ENCODE peak calls at places on chromosomes 2 and 18, in nine cellular contexts. L is heart left ventricle, P is body of pancreas, U is lower lobe of right lung, A is GM12878, X is coronary artery, J is spleen, S is upper lobe of right lung, I is endothelial cell of umbilical vein. W is an unnamed sample.

GRCh38 chr18:9704233-9705118 is 3.6 kb upstream of the RAB31 start:
- DNase-seq in I (no peak), X (no peak), J (no peak), S (no peak), A (peak), P (no peak), L (no peak), U (no peak), W (no peak)

GRCh38 chr2:177545981-177546600 is 153.5 kb downstream of the AGPS start:
- DNase-seq in J (no peak), I (no peak), X (no peak), S (no peak), L (no peak), U (no peak), A (no peak), P (no peak), W (no peak)

GRCh38 chr2:179247318-179248023 is 17.2 kb downstream of the SESTD1 start:
- DNase-seq in X (no peak), I (no peak), J (no peak), S (no peak), A (no peak), P (no peak), L (no peak), U (no peak), W (no peak)

GRCh38 chr2:209872675-209873074 is 101.0 kb downstream of the UNC80 start:
- DNase-seq in S (no peak), L (peak), J (no peak), I (no peak), X (no peak), U (peak), P (peak), A (peak), W (peak)

GRCh38 chr2:190530211-190530639 is 4.3 kb downstream of the NEMP2 start:
- DNase-seq in J (no peak), S (no peak), I (no peak), X (no peak), P (no peak), A (no peak), U (no peak), L (no peak), W (no peak)

GRCh38 chr18:498901-499300 is 1.6 kb downstream of the COLEC12 start:
- DNase-seq in L (no peak), A (no peak), J (no peak), S (no peak), U (no peak), I (no peak), P (no peak), X (no peak), W (no peak)

GRCh38 chr18:9922592-9923308 is 8.9 kb downstream of the VAPA start:
- DNase-seq in P (no peak), A (no peak), I (no peak), L (no peak), X (no peak), S (no peak), U (no peak), J (no peak), W (no peak)

GRCh38 chr18:63099848-63100625 is 219.5 kb downstream of the BCL2 start:
- DNase-seq in L (peak), U (no peak), S (no peak), X (no peak), P (peak), A (peak), J (peak), I (no peak), W (no peak)

GRCh38 chr18:40841473-40841872 is 1113.6 kb upstream of the PIK3C3 start:
- DNase-seq in I (no peak), J (no peak), A (no peak), X (no peak), U (no peak), L (no peak), S (no peak), P (no peak), W (no peak)

GRCh38 chr2:127049927-127050802 is 56.8 kb downstream of the BIN1 start:
- DNase-seq in L (peak), S (peak), U (peak), I (peak), J (peak), X (peak), A (no peak), P (peak), W (peak)

GRCh38 chr2:196442211-196442610 is 197.3 kb upstream of the CCDC150 start:
- DNase-seq in A (no peak), S (no peak), P (no peak), I (no peak), U (no peak), X (no peak), L (no peak), J (no peak), W (no peak)

GRCh38 chr18:70499218-70499691 is 210.4 kb downstream of the SOCS6 start:
- DNase-seq in X (no peak), A (no peak), S (no peak), U (no peak), J (no peak), L (no peak), I (no peak), P (no peak), W (no peak)

GRCh38 chr18:80154293-80154692 is 45.2 kb downstream of the ADNP2 start:
- DNase-seq in I (peak), S (no peak), X (no peak), U (no peak), A (peak), P (peak), J (no peak), L (no peak), W (no peak)

GRCh38 chr2:42084231-42084671 is 36.4 kb downstream of the PKDCC start:
- DNase-seq in S (no peak), A (no peak), P (no peak), I (no peak), J (peak), L (peak), X (no peak), U (no peak), W (no peak)

GRCh38 chr2:204239756-204240155 is 303.2 kb downstream of the ICOS start:
- DNase-seq in A (no peak), U (no peak), J (no peak), L (no peak), I (no peak), X (no peak), S (no peak), P (no peak), W (no peak)

GRCh38 chr2:45595724-45596435 is 15.2 kb downstream of the SRBD1 start:
- DNase-seq in A (no peak), P (peak), U (peak), J (no peak), I (peak), L (peak), S (no peak), X (no peak), W (no peak)

GRCh38 chr2:157596992-157597681 is 31.5 kb downstream of the ACVR1C start:
- DNase-seq in J (peak), S (peak), I (peak), P (peak), L (peak), X (no peak), A (no peak), U (peak), W (peak)

GRCh38 chr2:143493339-143493738 is 364.1 kb downstream of the ARHGAP15 start:
- DNase-seq in A (no peak), J (no peak), X (no peak), L (no peak), U (no peak), S (no peak), I (no peak), P (no peak), W (no peak)

GRCh38 chr2:96100893-96101304 is 15.5 kb downstream of the ADRA2B start:
- DNase-seq in A (no peak), P (no peak), S (peak), X (peak), J (peak), I (no peak), L (peak), U (no peak), W (no peak)

GRCh38 chr2:215355801-215356200 is 43.9 kb downstream of the ATIC start:
- DNase-seq in I (no peak), J (no peak), S (no peak), X (no peak), L (no peak), U (no peak), A (no peak), P (no peak), W (no peak)

GRCh38 chr18:22391571-22392359 is 25.9 kb downstream of the CTAGE1 start:
- DNase-seq in S (no peak), I (peak), J (no peak), X (no peak), A (no peak), L (no peak), U (no peak), P (peak), W (no peak)

GRCh38 chr2:127479219-127479825 is 47.0 kb downstream of the IWS1 start:
- DNase-seq in I (peak), J (no peak), X (no peak), U (no peak), A (peak), P (no peak), L (no peak), S (no peak), W (no peak)

GRCh38 chr2:225103737-225104141 is 61.5 kb upstream of the DOCK10 start:
- DNase-seq in S (no peak), P (no peak), J (no peak), U (no peak), I (peak), X (no peak), L (no peak), A (no peak), W (no peak)

GRCh38 chr18:68759308-68759707 is 38.6 kb upstream of the CCDC102B start:
- DNase-seq in S (no peak), U (no peak), J (no peak), I (no peak), X (no peak), A (no peak), P (no peak), L (no peak), W (no peak)

GRCh38 chr2:178863856-178864620 is 56.8 kb upstream of the TTN start:
- DNase-seq in J (no peak), U (no peak), A (no peak), S (no peak), X (peak), I (peak), P (peak), L (peak), W (peak)

GRCh38 chr2:1972948-1973347 is 228.6 kb upstream of the PXDN start:
- DNase-seq in S (no peak), L (no peak), U (no peak), I (no peak), X (no peak), A (no peak), P (no peak), J (no peak), W (no peak)

GRCh38 chr18:42174909-42175308 is 219.9 kb downstream of the PIK3C3 start:
- DNase-seq in L (no peak), S (no peak), I (no peak), P (no peak), J (no peak), A (no peak), X (no peak), U (no peak), W (peak)

GRCh38 chr18:45567123-45567522 is 48.2 kb upstream of the SLC14A2 start:
- DNase-seq in I (no peak), A (no peak), J (no peak), X (no peak), S (no peak), P (no peak), U (no peak), L (peak), W (peak)

GRCh38 chr2:75241696-75242095 is 42.4 kb upstream of the TACR1 start:
- DNase-seq in J (no peak), P (no peak), A (no peak), S (no peak), I (peak), U (no peak), X (no peak), L (no peak), W (no peak)

DNA sequence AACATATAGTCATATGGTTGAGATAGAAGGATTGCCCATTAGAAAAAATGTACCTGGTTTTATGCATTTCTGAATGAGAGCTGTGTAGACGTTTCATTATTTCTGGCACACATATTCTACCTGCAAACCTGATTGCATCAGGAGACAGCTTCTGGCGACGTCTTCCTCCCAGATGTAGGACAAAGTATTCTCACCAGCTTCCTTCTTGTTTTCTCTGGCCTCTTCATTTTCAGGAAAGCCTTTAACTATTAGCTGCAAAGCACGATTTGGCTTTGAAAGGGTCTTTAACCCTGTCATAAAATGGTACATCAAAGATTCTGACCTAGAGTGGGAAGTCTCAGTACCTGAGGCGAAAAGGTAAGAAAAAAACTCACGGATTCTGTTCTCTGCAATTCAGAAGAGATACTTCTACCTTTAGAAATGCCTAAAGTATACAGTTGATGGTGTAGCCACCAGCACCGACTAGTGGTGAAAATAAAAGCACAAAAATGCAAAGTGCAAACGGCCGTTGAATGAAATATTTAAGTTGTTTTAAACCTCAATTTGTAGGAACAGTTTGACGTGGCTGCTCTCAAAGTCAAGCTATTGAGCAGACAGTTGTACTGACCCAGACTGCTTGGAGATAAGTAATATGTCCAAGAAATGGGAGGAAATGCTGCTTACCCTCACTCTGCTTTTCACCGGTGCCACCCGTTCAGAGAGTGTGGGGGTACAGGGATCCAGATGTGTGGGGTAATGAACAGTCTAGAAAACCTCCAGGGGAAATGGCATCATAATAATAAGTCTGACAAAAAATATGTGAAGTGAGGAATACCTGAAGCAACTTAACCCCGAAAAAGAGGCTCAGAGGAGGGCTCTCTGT is 20.2 kb downstream of the IL18RAP start:
- DNase-seq in J (no peak), P (peak), L (no peak), S (no peak), I (peak), U (no peak), A (no peak), X (no peak), W (peak)
- TF ChIP-seq CTCF in J (peak), P (peak), L (peak), S (peak), I (peak), U (peak), A (peak), X (peak), W (peak)

GRCh38 chr18:65811307-65811706 is 60.5 kb downstream of the CDH7 start:
- DNase-seq in S (no peak), L (no peak), X (no peak), P (no peak), A (no peak), U (no peak), I (no peak), J (no peak), W (no peak)

GRCh38 chr18:65821890-65822289 is 71.1 kb downstream of the CDH7 start:
- DNase-seq in J (no peak), P (no peak), S (no peak), L (no peak), U (no peak), X (no peak), A (no peak), I (no peak), W (no peak)

GRCh38 chr18:65817178-65817577 is 66.4 kb downstream of the CDH7 start:
- DNase-seq in L (no peak), J (no peak), S (no peak), A (no peak), X (no peak), U (no peak), P (no peak), I (no peak), W (no peak)
- TF ChIP-seq CTCF in L (no peak), J (no peak), S (no peak), A (no peak), X (no peak), U (no peak), P (no peak), I (no peak), W (no peak)

DNA sequence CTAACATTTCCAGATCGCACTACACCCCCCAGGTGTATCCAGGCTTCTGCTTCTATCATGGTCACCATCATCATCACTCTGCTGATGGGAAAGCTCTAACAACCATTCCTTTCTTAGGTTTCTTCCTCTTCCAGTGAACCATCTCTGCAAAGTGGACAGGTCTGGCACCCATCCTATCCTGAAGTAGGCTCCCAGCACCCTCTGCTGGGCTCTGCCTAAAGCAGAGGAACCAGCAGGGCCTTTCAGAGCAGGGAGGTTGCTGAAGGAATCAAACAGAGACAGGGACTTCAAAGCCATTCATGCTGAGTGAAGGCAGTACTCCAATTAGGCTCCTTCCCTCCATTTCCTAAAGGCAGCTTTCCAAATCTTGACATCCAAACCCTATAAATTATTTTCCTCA is 27.2 kb upstream of the SATB2 start:
- DNase-seq in L (no peak), A (no peak), J (no peak), P (no peak), I (no peak), U (no peak), S (no peak), X (no peak), W (no peak)
- TF ChIP-seq CTCF in L (no peak), A (no peak), J (no peak), P (no peak), I (no peak), U (no peak), S (no peak), X (no peak), W (no peak)

GRCh38 chr2:107570876-107571275 is 255.8 kb upstream of the RGPD4 start:
- DNase-seq in S (no peak), X (no peak), J (no peak), U (no peak), L (no peak), A (no peak), P (no peak), I (no peak), W (no peak)
- TF ChIP-seq CTCF in S (no peak), X (no peak), J (no peak), U (no peak), L (no peak), A (no peak), P (no peak), I (no peak), W (no peak)

DNA sequence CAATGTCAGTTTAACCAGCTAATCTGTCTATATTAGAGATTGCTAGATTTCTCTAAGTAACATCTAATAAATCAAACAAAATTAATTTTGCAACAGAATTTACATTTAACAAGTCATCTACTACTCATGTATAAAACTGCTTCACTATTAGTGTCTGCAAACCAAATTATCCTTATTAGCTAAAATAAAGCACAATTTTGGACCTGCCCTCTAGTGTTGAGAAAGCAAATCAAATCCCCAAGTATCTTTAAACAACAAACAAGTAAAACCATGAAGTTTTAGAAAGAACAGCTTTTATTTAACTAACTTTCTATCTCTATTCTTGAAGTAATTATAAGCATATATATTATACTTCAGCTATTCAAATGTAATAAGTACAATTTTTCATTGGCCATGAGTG is 113.1 kb upstream of the SP3 start:
- DNase-seq in X (no peak), P (no peak), S (no peak), L (no peak), A (no peak), U (no peak), I (no peak), J (no peak), W (no peak)
- TF ChIP-seq CTCF in X (peak), P (no peak), S (peak), L (peak), A (peak), U (peak), I (peak), J (peak), W (peak)

GRCh38 chr2:240578488-240578887 is 8.0 kb upstream of the CAPN10 start:
- DNase-seq in A (no peak), X (no peak), J (no peak), L (no peak), U (no peak), S (no peak), P (no peak), I (no peak), W (no peak)

GRCh38 chr2:240581811-240582210 is 4.7 kb upstream of the CAPN10 start:
- DNase-seq in A (no peak), P (no peak), X (no peak), J (no peak), I (no peak), S (no peak), U (no peak), L (no peak), W (no peak)

GRCh38 chr2:240578110-240578450 is 8.5 kb upstream of the CAPN10 start:
- DNase-seq in S (no peak), P (no peak), J (no peak), X (no peak), I (no peak), A (no peak), U (no peak), L (no peak), W (no peak)

GRCh38 chr2:240579071-240579762 is 7.3 kb upstream of the CAPN10 start:
- DNase-seq in S (no peak), P (no peak), A (no peak), I (no peak), X (no peak), U (no peak), L (no peak), J (no peak), W (no peak)

GRCh38 chr2:240579771-240580614 is 6.5 kb upstream of the CAPN10 start:
- DNase-seq in X (no peak), A (peak), L (peak), J (peak), I (no peak), P (peak), U (peak), S (peak), W (no peak)
- TF ChIP-seq CTCF in X (no peak), A (peak), L (no peak), J (peak), I (no peak), P (peak), U (peak), S (peak), W (no peak)

GRCh38 chr2:189347540-189347939 is 93.7 kb upstream of the WDR75 start:
- DNase-seq in P (peak), L (no peak), S (no peak), J (no peak), X (no peak), U (no peak), A (peak), I (peak), W (no peak)
- TF ChIP-seq CTCF in P (peak), L (peak), S (peak), J (peak), X (no peak), U (peak), A (no peak), I (no peak), W (no peak)

GRCh38 chr2:217948341-217948791 is 54.4 kb downstream of the TNS1 start:
- DNase-seq in X (no peak), U (peak), A (no peak), P (no peak), J (peak), L (no peak), I (no peak), S (no peak), W (no peak)
- TF ChIP-seq CTCF in X (no peak), U (no peak), A (no peak), P (no peak), J (no peak), L (no peak), I (no peak), S (no peak), W (no peak)

GRCh38 chr18:65725421-65726050 is 25.3 kb upstream of the CDH7 start:
- DNase-seq in U (no peak), A (no peak), L (no peak), P (peak), I (no peak), S (peak), X (no peak), J (no peak), W (peak)
- TF ChIP-seq CTCF in U (peak), A (no peak), L (peak), P (peak), I (no peak), S (peak), X (no peak), J (peak), W (peak)

W was measured in nephron progenitor cell.